ENCODE peak calls at places on chromosomes 2 and 18, in five cellular contexts. J is astrocyte of the spinal cord, N is heart right ventricle, Y is right atrium auricular region, U is mammary epithelial cell. L is an unnamed sample.

GRCh38 chr2:121902171-121902591 is 146.7 kb downstream of the TSN start:
- DNase-seq in J (no peak), N (peak; percentile 51), Y (peak; percentile 60), U (no peak), L (no peak)

GRCh38 chr2:77578354-77578753 is 56.2 kb upstream of the LRRTM4 start:
- DNase-seq in J (no peak), N (no peak), Y (no peak), U (no peak), L (no peak)

GRCh38 chr2:67686254-67686653 is 289.1 kb downstream of the ETAA1 start:
- DNase-seq in J (no peak), N (no peak), Y (no peak), U (no peak), L (no peak)

GRCh38 chr2:145194671-145195070 is 674.8 kb upstream of the ZEB2 start:
- DNase-seq in J (no peak), N (no peak), Y (no peak), U (no peak), L (no peak)

GRCh38 chr2:67255933-67256615 is 141.1 kb upstream of the ETAA1 start:
- DNase-seq in J (peak; percentile 71), N (no peak), Y (no peak), U (peak; percentile 90), L (peak; percentile 48)

GRCh38 chr2:43214253-43214652 is 12.2 kb downstream of the ZFP36L2 start:
- DNase-seq in J (no peak), N (no peak), Y (no peak), U (no peak), L (no peak)

GRCh38 chr2:19538411-19538963 is 180.1 kb upstream of the OSR1 start:
- DNase-seq in J (peak; percentile 96), N (peak; percentile 7), Y (no peak), U (peak; percentile 99), L (peak; percentile 89)

GRCh38 chr2:218618102-218618860 is 10.6 kb downstream of the PLCD4 start:
- DNase-seq in J (no peak), N (no peak), Y (no peak), U (no peak), L (no peak)

GRCh38 chr2:236964291-236964690 is 121.4 kb upstream of the COPS8 start:
- DNase-seq in J (no peak), N (no peak), Y (no peak), U (no peak), L (no peak)

GRCh38 chr2:221758076-221758475 is 186.0 kb upstream of the EPHA4 start:
- DNase-seq in J (no peak), N (no peak), Y (no peak), U (no peak), L (no peak)

GRCh38 chr2:69902213-69902922 is 8.6 kb downstream of the SNRNP27 start:
- DNase-seq in J (no peak), N (no peak), Y (no peak), U (no peak), L (no peak)

GRCh38 chr2:200127852-200128251 is 172.5 kb downstream of the MAIP1 start:
- DNase-seq in J (peak; percentile 26), N (no peak), Y (no peak), U (no peak), L (no peak)
- TF ChIP-seq CTCF in J (peak; percentile 11), N (no peak), Y (no peak), U (no peak), L (no peak)

GRCh38 chr18:2994603-2995432 is 18.1 kb downstream of the LPIN2 start:
- DNase-seq in J (no peak), N (no peak), Y (no peak), U (no peak), L (no peak)
- TF ChIP-seq CTCF in J (no peak), N (peak; percentile 51), Y (peak; percentile 63), U (peak; percentile 25), L (no peak)

DNA sequence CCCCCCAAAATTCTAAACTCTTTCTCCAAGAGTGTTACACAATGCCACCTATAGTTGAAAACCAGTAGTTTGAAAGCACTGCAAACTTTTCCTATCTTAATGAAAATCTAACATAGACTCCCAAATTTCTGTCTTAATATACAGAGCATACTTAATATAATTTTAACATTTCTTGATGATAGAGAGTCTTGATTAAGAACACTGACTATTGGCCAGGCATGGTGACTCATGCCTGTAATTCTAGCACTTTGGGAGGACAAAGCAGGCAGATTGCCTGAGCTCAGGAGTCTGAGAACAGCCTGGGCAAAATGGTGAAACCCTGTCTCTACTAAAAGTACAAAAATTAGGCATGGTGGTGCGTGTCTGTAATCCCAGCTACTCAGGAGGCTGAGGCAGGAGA is 34.2 kb downstream of the ASXL2 start:
- DNase-seq in J (peak; percentile 53), N (no peak), Y (no peak), U (peak; percentile 21), L (no peak)
- TF ChIP-seq CTCF in J (no peak), N (no peak), Y (no peak), U (no peak), L (no peak)

GRCh38 chr18:29191263-29191662 is 1014.3 kb upstream of the CDH2 start:
- DNase-seq in J (peak; percentile 16), N (no peak), Y (no peak), U (peak; percentile 19), L (peak; percentile 2)
- TF ChIP-seq CTCF in J (peak; percentile 51), N (no peak), Y (no peak), U (peak; percentile 59), L (no peak)

GRCh38 chr18:64330161-64330560 is 181.3 kb upstream of the LINC00305 start:
- DNase-seq in J (no peak), N (no peak), Y (no peak), U (no peak), L (no peak)
- TF ChIP-seq CTCF in J (no peak), N (no peak), Y (no peak), U (no peak), L (no peak)